ENCODE peak calls at places on chromosomes 1 and 21, in eight cellular contexts. F, O, L, V, Q, A, H and B are unnamed samples.

GRCh38 chr1:202283379-202283844 is 58.3 kb downstream of the UBE2T start:
- DNase-seq in F (no peak), Q (peak), V (no peak), H (peak), L (peak), O (no peak), A (no peak), B (no peak)

GRCh38 chr1:44472614-44473262 is 67.7 kb downstream of the RNF220 start:
- DNase-seq in A (no peak), Q (no peak), F (no peak), L (peak), H (no peak), V (no peak), O (no peak), B (no peak)

GRCh38 chr21:29638138-29638537 is 301.7 kb downstream of the GRIK1 start:
- DNase-seq in V (no peak), Q (no peak), O (no peak), L (no peak), H (no peak), F (no peak), A (no peak), B (no peak)

GRCh38 chr1:172637522-172637921 is 21.4 kb upstream of the FASLG start:
- DNase-seq in F (no peak), H (peak), V (no peak), Q (no peak), A (no peak), O (no peak), L (peak), B (no peak)

GRCh38 chr1:209657140-209657879 is 5.1 kb upstream of the LAMB3 start:
- DNase-seq in V (no peak), A (no peak), Q (no peak), F (no peak), H (no peak), L (no peak), O (no peak), B (no peak)

GRCh38 chr1:36359911-36360310 is 25.8 kb downstream of the STK40 start:
- DNase-seq in Q (no peak), V (no peak), O (no peak), L (no peak), A (no peak), H (no peak), F (no peak), B (no peak)

GRCh38 chr1:170520601-170521000 is 11.4 kb upstream of the GORAB start:
- DNase-seq in O (no peak), L (no peak), F (no peak), H (no peak), V (no peak), A (no peak), Q (no peak), B (no peak)

GRCh38 chr1:52916241-52916975 is 5.1 kb downstream of the ECHDC2 start:
- DNase-seq in Q (no peak), H (no peak), F (no peak), A (no peak), L (no peak), O (no peak), V (peak), B (no peak)

GRCh38 chr21:39611547-39612190 is 1.1 kb upstream of the B3GALT5 start:
- DNase-seq in V (no peak), F (no peak), Q (no peak), O (no peak), L (no peak), A (no peak), H (no peak), B (no peak)

GRCh38 chr1:152902676-152903075 is 5.7 kb upstream of the IVL start:
- DNase-seq in H (no peak), A (no peak), F (no peak), Q (no peak), L (no peak), O (no peak), V (no peak), B (no peak)

GRCh38 chr1:155075535-155075934 is 3.1 kb upstream of the EFNA3 start:
- DNase-seq in L (no peak), A (no peak), O (no peak), Q (no peak), H (no peak), F (no peak), V (no peak), B (peak)